ENCODE peak calls at places on chromosomes 2 and 18, in seven cellular contexts. One of them, this sample, is unnamed.

GRCh38 chr2:186459009-186459408 is 27.1 kb upstream of the ZC3H15 start:
- DNase-seq in NCI-H1105 treated with DMSO at 0.1 percent for 48 hours: peak
- DNase-seq in HFF-Myc: no peak
- DNase-seq in activated T-cell treated with anti-CD3 and anti-CD28 coated beads, Interleukin-2, amount 50 U/mL, for 1 hour: no peak
- DNase-seq in ovary: no peak
- DNase-seq in T-helper 2 cell: no peak
- DNase-seq in H7: no peak
- DNase-seq in this sample: peak

GRCh38 chr2:46719499-46719898 is 196.1 kb downstream of the MCFD2 start:
- DNase-seq in NCI-H1105 treated with DMSO at 0.1 percent for 48 hours: no peak
- DNase-seq in ovary: no peak
- DNase-seq in T-helper 2 cell: no peak
- DNase-seq in HFF-Myc: no peak
- DNase-seq in activated T-cell treated with anti-CD3 and anti-CD28 coated beads, Interleukin-2, amount 50 U/mL, for 1 hour: no peak
- DNase-seq in H7: no peak
- DNase-seq in this sample: no peak

GRCh38 chr2:242098445-242099128 is 229.1 kb downstream of the RTP5 start:
- DNase-seq in T-helper 2 cell: no peak
- DNase-seq in ovary: no peak
- DNase-seq in activated T-cell treated with anti-CD3 and anti-CD28 coated beads, Interleukin-2, amount 50 U/mL, for 1 hour: no peak
- DNase-seq in HFF-Myc: no peak
- DNase-seq in H7: no peak
- DNase-seq in NCI-H1105 treated with DMSO at 0.1 percent for 48 hours: no peak
- DNase-seq in this sample: no peak

GRCh38 chr2:25131567-25132295 is 36.6 kb downstream of the POMC start:
- DNase-seq in T-helper 2 cell: no peak
- DNase-seq in activated T-cell treated with anti-CD3 and anti-CD28 coated beads, Interleukin-2, amount 50 U/mL, for 1 hour: no peak
- DNase-seq in HFF-Myc: no peak
- DNase-seq in H7: peak
- DNase-seq in ovary: no peak
- DNase-seq in NCI-H1105 treated with DMSO at 0.1 percent for 48 hours: no peak
- DNase-seq in this sample: no peak

GRCh38 chr2:12507295-12507694 is 209.4 kb upstream of the TRIB2 start:
- DNase-seq in H7: no peak
- DNase-seq in activated T-cell treated with anti-CD3 and anti-CD28 coated beads, Interleukin-2, amount 50 U/mL, for 1 hour: peak
- DNase-seq in ovary: peak
- DNase-seq in T-helper 2 cell: peak
- DNase-seq in HFF-Myc: peak
- DNase-seq in NCI-H1105 treated with DMSO at 0.1 percent for 48 hours: no peak
- DNase-seq in this sample: peak

GRCh38 chr2:46072146-46072820 is 224.9 kb upstream of the EPAS1 start:
- DNase-seq in NCI-H1105 treated with DMSO at 0.1 percent for 48 hours: no peak
- DNase-seq in ovary: no peak
- DNase-seq in activated T-cell treated with anti-CD3 and anti-CD28 coated beads, Interleukin-2, amount 50 U/mL, for 1 hour: no peak
- DNase-seq in H7: no peak
- DNase-seq in T-helper 2 cell: no peak
- DNase-seq in HFF-Myc: no peak
- DNase-seq in this sample: peak

GRCh38 chr2:201923991-201924390 is 109.7 kb upstream of the FZD7 start:
- DNase-seq in activated T-cell treated with anti-CD3 and anti-CD28 coated beads, Interleukin-2, amount 50 U/mL, for 1 hour: no peak
- DNase-seq in T-helper 2 cell: no peak
- DNase-seq in HFF-Myc: no peak
- DNase-seq in NCI-H1105 treated with DMSO at 0.1 percent for 48 hours: no peak
- DNase-seq in ovary: no peak
- DNase-seq in H7: no peak
- DNase-seq in this sample: no peak

GRCh38 chr2:169178804-169179390 is 109.5 kb downstream of the DHRS9 start:
- DNase-seq in HFF-Myc: no peak
- DNase-seq in NCI-H1105 treated with DMSO at 0.1 percent for 48 hours: no peak
- DNase-seq in H7: no peak
- DNase-seq in T-helper 2 cell: no peak
- DNase-seq in ovary: no peak
- DNase-seq in activated T-cell treated with anti-CD3 and anti-CD28 coated beads, Interleukin-2, amount 50 U/mL, for 1 hour: no peak
- DNase-seq in this sample: no peak

GRCh38 chr2:239748811-239749210 is 276.3 kb downstream of the NDUFA10 start:
- DNase-seq in activated T-cell treated with anti-CD3 and anti-CD28 coated beads, Interleukin-2, amount 50 U/mL, for 1 hour: no peak
- DNase-seq in HFF-Myc: no peak
- DNase-seq in T-helper 2 cell: no peak
- DNase-seq in NCI-H1105 treated with DMSO at 0.1 percent for 48 hours: no peak
- DNase-seq in H7: no peak
- DNase-seq in ovary: no peak
- DNase-seq in this sample: no peak

GRCh38 chr2:97736608-97737330 is 23.4 kb downstream of the ZAP70 start:
- DNase-seq in NCI-H1105 treated with DMSO at 0.1 percent for 48 hours: no peak
- DNase-seq in ovary: no peak
- DNase-seq in T-helper 2 cell: no peak
- DNase-seq in HFF-Myc: no peak
- DNase-seq in activated T-cell treated with anti-CD3 and anti-CD28 coated beads, Interleukin-2, amount 50 U/mL, for 1 hour: peak
- DNase-seq in H7: peak
- DNase-seq in this sample: no peak

GRCh38 chr2:151729837-151730236 is 4.4 kb downstream of the NEB start:
- DNase-seq in NCI-H1105 treated with DMSO at 0.1 percent for 48 hours: no peak
- DNase-seq in activated T-cell treated with anti-CD3 and anti-CD28 coated beads, Interleukin-2, amount 50 U/mL, for 1 hour: no peak
- DNase-seq in ovary: no peak
- DNase-seq in HFF-Myc: no peak
- DNase-seq in T-helper 2 cell: no peak
- DNase-seq in H7: no peak
- DNase-seq in this sample: no peak

GRCh38 chr2:156046900-156047299 is 285.6 kb downstream of the NR4A2 start:
- DNase-seq in H7: no peak
- DNase-seq in T-helper 2 cell: no peak
- DNase-seq in NCI-H1105 treated with DMSO at 0.1 percent for 48 hours: no peak
- DNase-seq in ovary: no peak
- DNase-seq in HFF-Myc: no peak
- DNase-seq in activated T-cell treated with anti-CD3 and anti-CD28 coated beads, Interleukin-2, amount 50 U/mL, for 1 hour: no peak
- DNase-seq in this sample: no peak

GRCh38 chr2:180823546-180824141 is 156.8 kb upstream of the UBE2E3 start:
- DNase-seq in H7: no peak
- DNase-seq in T-helper 2 cell: no peak
- DNase-seq in ovary: no peak
- DNase-seq in NCI-H1105 treated with DMSO at 0.1 percent for 48 hours: no peak
- DNase-seq in HFF-Myc: no peak
- DNase-seq in activated T-cell treated with anti-CD3 and anti-CD28 coated beads, Interleukin-2, amount 50 U/mL, for 1 hour: no peak
- DNase-seq in this sample: peak

GRCh38 chr2:158120664-158121063 is 19.0 kb downstream of the UPP2 start:
- DNase-seq in NCI-H1105 treated with DMSO at 0.1 percent for 48 hours: no peak
- DNase-seq in ovary: no peak
- DNase-seq in T-helper 2 cell: no peak
- DNase-seq in HFF-Myc: no peak
- DNase-seq in H7: no peak
- DNase-seq in activated T-cell treated with anti-CD3 and anti-CD28 coated beads, Interleukin-2, amount 50 U/mL, for 1 hour: no peak
- DNase-seq in this sample: no peak

GRCh38 chr2:162591403-162592083 is 247.0 kb downstream of the KCNH7 start:
- DNase-seq in HFF-Myc: no peak
- DNase-seq in H7: no peak
- DNase-seq in NCI-H1105 treated with DMSO at 0.1 percent for 48 hours: no peak
- DNase-seq in T-helper 2 cell: no peak
- DNase-seq in activated T-cell treated with anti-CD3 and anti-CD28 coated beads, Interleukin-2, amount 50 U/mL, for 1 hour: no peak
- DNase-seq in ovary: no peak
- DNase-seq in this sample: no peak

GRCh38 chr2:43764086-43764710 is 9.6 kb upstream of the DYNC2LI1 start:
- DNase-seq in H7: no peak
- DNase-seq in T-helper 2 cell: no peak
- DNase-seq in NCI-H1105 treated with DMSO at 0.1 percent for 48 hours: no peak
- DNase-seq in ovary: no peak
- DNase-seq in HFF-Myc: no peak
- DNase-seq in activated T-cell treated with anti-CD3 and anti-CD28 coated beads, Interleukin-2, amount 50 U/mL, for 1 hour: no peak
- DNase-seq in this sample: peak

GRCh38 chr2:200622106-200622505 is 36.3 kb downstream of the AOX1 start:
- DNase-seq in H7: no peak
- DNase-seq in T-helper 2 cell: no peak
- DNase-seq in NCI-H1105 treated with DMSO at 0.1 percent for 48 hours: no peak
- DNase-seq in activated T-cell treated with anti-CD3 and anti-CD28 coated beads, Interleukin-2, amount 50 U/mL, for 1 hour: no peak
- DNase-seq in HFF-Myc: no peak
- DNase-seq in ovary: no peak
- DNase-seq in this sample: no peak

GRCh38 chr2:119841550-119841949 is 81.8 kb downstream of the PTPN4 start:
- DNase-seq in NCI-H1105 treated with DMSO at 0.1 percent for 48 hours: no peak
- DNase-seq in HFF-Myc: no peak
- DNase-seq in activated T-cell treated with anti-CD3 and anti-CD28 coated beads, Interleukin-2, amount 50 U/mL, for 1 hour: no peak
- DNase-seq in ovary: no peak
- DNase-seq in H7: no peak
- DNase-seq in T-helper 2 cell: no peak
- DNase-seq in this sample: no peak

GRCh38 chr2:10103179-10103578 is 19.4 kb upstream of the RRM2 start:
- DNase-seq in activated T-cell treated with anti-CD3 and anti-CD28 coated beads, Interleukin-2, amount 50 U/mL, for 1 hour: no peak
- DNase-seq in ovary: no peak
- DNase-seq in NCI-H1105 treated with DMSO at 0.1 percent for 48 hours: no peak
- DNase-seq in H7: no peak
- DNase-seq in T-helper 2 cell: no peak
- DNase-seq in HFF-Myc: no peak
- DNase-seq in this sample: no peak

GRCh38 chr2:12177052-12177994 is 430.9 kb downstream of the LPIN1 start:
- DNase-seq in HFF-Myc: peak
- DNase-seq in ovary: peak
- DNase-seq in activated T-cell treated with anti-CD3 and anti-CD28 coated beads, Interleukin-2, amount 50 U/mL, for 1 hour: no peak
- DNase-seq in NCI-H1105 treated with DMSO at 0.1 percent for 48 hours: no peak
- DNase-seq in H7: no peak
- DNase-seq in T-helper 2 cell: no peak
- DNase-seq in this sample: peak

GRCh38 chr18:11673560-11673959 is 15.5 kb upstream of the GNAL start:
- DNase-seq in NCI-H1105 treated with DMSO at 0.1 percent for 48 hours: no peak
- DNase-seq in HFF-Myc: no peak
- DNase-seq in T-helper 2 cell: no peak
- DNase-seq in ovary: no peak
- DNase-seq in H7: no peak
- DNase-seq in activated T-cell treated with anti-CD3 and anti-CD28 coated beads, Interleukin-2, amount 50 U/mL, for 1 hour: no peak
- DNase-seq in this sample: no peak

GRCh38 chr2:191938779-191939178 is 91.9 kb upstream of the CAVIN2 start:
- DNase-seq in ovary: no peak
- DNase-seq in HFF-Myc: no peak
- DNase-seq in H7: no peak
- DNase-seq in T-helper 2 cell: no peak
- DNase-seq in NCI-H1105 treated with DMSO at 0.1 percent for 48 hours: no peak
- DNase-seq in activated T-cell treated with anti-CD3 and anti-CD28 coated beads, Interleukin-2, amount 50 U/mL, for 1 hour: no peak
- DNase-seq in this sample: no peak

GRCh38 chr2:26485099-26485498 is 7.2 kb upstream of the OTOF start:
- DNase-seq in activated T-cell treated with anti-CD3 and anti-CD28 coated beads, Interleukin-2, amount 50 U/mL, for 1 hour: no peak
- DNase-seq in H7: no peak
- DNase-seq in NCI-H1105 treated with DMSO at 0.1 percent for 48 hours: no peak
- DNase-seq in T-helper 2 cell: no peak
- DNase-seq in HFF-Myc: no peak
- DNase-seq in ovary: no peak
- DNase-seq in this sample: no peak

GRCh38 chr2:108855194-108855593 is 68.6 kb downstream of the CCDC138 start:
- DNase-seq in H7: no peak
- DNase-seq in NCI-H1105 treated with DMSO at 0.1 percent for 48 hours: peak
- DNase-seq in T-helper 2 cell: no peak
- DNase-seq in HFF-Myc: no peak
- DNase-seq in ovary: no peak
- DNase-seq in activated T-cell treated with anti-CD3 and anti-CD28 coated beads, Interleukin-2, amount 50 U/mL, for 1 hour: no peak
- DNase-seq in this sample: no peak

GRCh38 chr2:206349375-206349774 is 74.9 kb downstream of the ZDBF2 start:
- DNase-seq in HFF-Myc: no peak
- DNase-seq in activated T-cell treated with anti-CD3 and anti-CD28 coated beads, Interleukin-2, amount 50 U/mL, for 1 hour: no peak
- DNase-seq in H7: no peak
- DNase-seq in ovary: no peak
- DNase-seq in T-helper 2 cell: no peak
- DNase-seq in NCI-H1105 treated with DMSO at 0.1 percent for 48 hours: no peak
- DNase-seq in this sample: no peak

GRCh38 chr18:51051105-51051712 is 21.2 kb downstream of the SMAD4 start:
- DNase-seq in T-helper 2 cell: peak
- DNase-seq in ovary: no peak
- DNase-seq in H7: peak
- DNase-seq in HFF-Myc: peak
- DNase-seq in activated T-cell treated with anti-CD3 and anti-CD28 coated beads, Interleukin-2, amount 50 U/mL, for 1 hour: no peak
- DNase-seq in NCI-H1105 treated with DMSO at 0.1 percent for 48 hours: peak
- DNase-seq in this sample: no peak

GRCh38 chr2:148338544-148338943 is 306.0 kb upstream of the EPC2 start:
- DNase-seq in activated T-cell treated with anti-CD3 and anti-CD28 coated beads, Interleukin-2, amount 50 U/mL, for 1 hour: no peak
- DNase-seq in H7: no peak
- DNase-seq in HFF-Myc: peak
- DNase-seq in NCI-H1105 treated with DMSO at 0.1 percent for 48 hours: no peak
- DNase-seq in T-helper 2 cell: no peak
- DNase-seq in ovary: no peak
- DNase-seq in this sample: peak

GRCh38 chr18:2948038-2948437 is 64.9 kb downstream of the LPIN2 start:
- DNase-seq in HFF-Myc: no peak
- DNase-seq in activated T-cell treated with anti-CD3 and anti-CD28 coated beads, Interleukin-2, amount 50 U/mL, for 1 hour: no peak
- DNase-seq in NCI-H1105 treated with DMSO at 0.1 percent for 48 hours: no peak
- DNase-seq in T-helper 2 cell: no peak
- DNase-seq in ovary: no peak
- DNase-seq in H7: peak
- DNase-seq in this sample: no peak

GRCh38 chr18:13235981-13236380 is 17.4 kb downstream of the LDLRAD4 start:
- DNase-seq in NCI-H1105 treated with DMSO at 0.1 percent for 48 hours: no peak
- DNase-seq in ovary: peak
- DNase-seq in activated T-cell treated with anti-CD3 and anti-CD28 coated beads, Interleukin-2, amount 50 U/mL, for 1 hour: peak
- DNase-seq in H7: peak
- DNase-seq in HFF-Myc: no peak
- DNase-seq in T-helper 2 cell: no peak
- DNase-seq in this sample: no peak

GRCh38 chr2:238362611-238363010 is 42.3 kb downstream of the TRAF3IP1 start:
- DNase-seq in H7: no peak
- DNase-seq in activated T-cell treated with anti-CD3 and anti-CD28 coated beads, Interleukin-2, amount 50 U/mL, for 1 hour: no peak
- DNase-seq in T-helper 2 cell: no peak
- DNase-seq in NCI-H1105 treated with DMSO at 0.1 percent for 48 hours: no peak
- DNase-seq in HFF-Myc: no peak
- DNase-seq in ovary: no peak
- DNase-seq in this sample: no peak

GRCh38 chr2:74003494-74004211 is 18.9 kb downstream of the TET3 start:
- DNase-seq in NCI-H1105 treated with DMSO at 0.1 percent for 48 hours: peak
- DNase-seq in activated T-cell treated with anti-CD3 and anti-CD28 coated beads, Interleukin-2, amount 50 U/mL, for 1 hour: no peak
- DNase-seq in T-helper 2 cell: no peak
- DNase-seq in ovary: peak
- DNase-seq in H7: peak
- DNase-seq in HFF-Myc: no peak
- DNase-seq in this sample: peak

GRCh38 chr18:50715919-50716318 is 103.9 kb downstream of the MRO start:
- DNase-seq in HFF-Myc: no peak
- DNase-seq in T-helper 2 cell: no peak
- DNase-seq in NCI-H1105 treated with DMSO at 0.1 percent for 48 hours: no peak
- DNase-seq in H7: peak
- DNase-seq in activated T-cell treated with anti-CD3 and anti-CD28 coated beads, Interleukin-2, amount 50 U/mL, for 1 hour: no peak
- DNase-seq in ovary: no peak
- DNase-seq in this sample: no peak

GRCh38 chr18:12886498-12887126 is 2.6 kb upstream of the PTPN2 start:
- DNase-seq in ovary: no peak
- DNase-seq in HFF-Myc: no peak
- DNase-seq in NCI-H1105 treated with DMSO at 0.1 percent for 48 hours: no peak
- DNase-seq in activated T-cell treated with anti-CD3 and anti-CD28 coated beads, Interleukin-2, amount 50 U/mL, for 1 hour: no peak
- DNase-seq in T-helper 2 cell: no peak
- DNase-seq in H7: no peak
- DNase-seq in this sample: no peak

GRCh38 chr18:49778826-49779465 is 34.4 kb downstream of the ACAA2 start:
- DNase-seq in HFF-Myc: no peak
- DNase-seq in ovary: no peak
- DNase-seq in T-helper 2 cell: no peak
- DNase-seq in activated T-cell treated with anti-CD3 and anti-CD28 coated beads, Interleukin-2, amount 50 U/mL, for 1 hour: no peak
- DNase-seq in NCI-H1105 treated with DMSO at 0.1 percent for 48 hours: peak
- DNase-seq in H7: no peak
- DNase-seq in this sample: no peak

GRCh38 chr2:195570329-195570728 is 86.7 kb upstream of the SLC39A10 start:
- DNase-seq in HFF-Myc: no peak
- DNase-seq in ovary: no peak
- DNase-seq in NCI-H1105 treated with DMSO at 0.1 percent for 48 hours: no peak
- DNase-seq in T-helper 2 cell: no peak
- DNase-seq in activated T-cell treated with anti-CD3 and anti-CD28 coated beads, Interleukin-2, amount 50 U/mL, for 1 hour: no peak
- DNase-seq in H7: no peak
- DNase-seq in this sample: no peak

GRCh38 chr2:105393373-105394055 is 5.3 kb downstream of the FHL2 start:
- DNase-seq in H7: no peak
- DNase-seq in activated T-cell treated with anti-CD3 and anti-CD28 coated beads, Interleukin-2, amount 50 U/mL, for 1 hour: no peak
- DNase-seq in T-helper 2 cell: no peak
- DNase-seq in ovary: peak
- DNase-seq in NCI-H1105 treated with DMSO at 0.1 percent for 48 hours: no peak
- DNase-seq in HFF-Myc: no peak
- DNase-seq in this sample: no peak

GRCh38 chr2:191333911-191334357 is 88.7 kb downstream of the MYO1B start:
- DNase-seq in HFF-Myc: peak
- DNase-seq in NCI-H1105 treated with DMSO at 0.1 percent for 48 hours: no peak
- DNase-seq in H7: no peak
- DNase-seq in activated T-cell treated with anti-CD3 and anti-CD28 coated beads, Interleukin-2, amount 50 U/mL, for 1 hour: no peak
- DNase-seq in ovary: no peak
- DNase-seq in T-helper 2 cell: no peak
- DNase-seq in this sample: peak

GRCh38 chr18:10316778-10317177 is 137.7 kb upstream of the APCDD1 start:
- DNase-seq in HFF-Myc: no peak
- DNase-seq in ovary: no peak
- DNase-seq in activated T-cell treated with anti-CD3 and anti-CD28 coated beads, Interleukin-2, amount 50 U/mL, for 1 hour: no peak
- DNase-seq in H7: no peak
- DNase-seq in T-helper 2 cell: no peak
- DNase-seq in NCI-H1105 treated with DMSO at 0.1 percent for 48 hours: no peak
- DNase-seq in this sample: no peak

This sample was measured in GM04503.